ENCODE peak calls at places on chromosomes 1 and 21, in four cellular contexts. R, V, A and B are unnamed samples.
A peak's percentile ranks its signal among the peaks of the same experiment; 100 is the strongest.

GRCh38 chr1:230972855-230973271 is 5.8 kb downstream of the TTC13 start:
- DNase-seq in A (no peak), R (no peak), V (no peak), B (no peak)

GRCh38 chr1:219514728-219515127 is 98.2 kb downstream of the ZC3H11B start:
- DNase-seq in V (no peak), R (no peak), A (peak; percentile 50), B (no peak)

GRCh38 chr21:45420623-45421041 is 15.7 kb downstream of the COL18A1 start:
- DNase-seq in A (no peak), V (no peak), R (no peak), B (no peak)

GRCh38 chr1:110228853-110229252 is 18.7 kb downstream of the KCNC4 start:
- DNase-seq in R (no peak), V (no peak), A (no peak), B (no peak)

GRCh38 chr1:223765036-223765718 is 52.8 kb downstream of the CAPN2 start:
- DNase-seq in R (no peak), A (peak; percentile 41), V (no peak), B (no peak)

GRCh38 chr1:116855220-116855619 is 54.5 kb upstream of the PTGFRN start:
- DNase-seq in A (peak; percentile 61), V (no peak), R (no peak), B (no peak)

GRCh38 chr1:94543893-94544635 is 2.5 kb upstream of the F3 start:
- DNase-seq in A (peak; percentile 59), V (no peak), R (no peak), B (no peak)

GRCh38 chr1:164709108-164709507 is 150.1 kb downstream of the PBX1 start:
- DNase-seq in V (no peak), R (no peak), A (no peak), B (no peak)

GRCh38 chr1:205913451-205914204 is 29.6 kb downstream of the SLC26A9 start:
- DNase-seq in V (no peak), A (peak; percentile 93), R (no peak), B (no peak)

GRCh38 chr1:10724948-10725852 is 71.2 kb downstream of the CASZ1 start:
- DNase-seq in R (peak; percentile 72), A (peak; percentile 58), V (peak; percentile 52), B (no peak)

GRCh38 chr1:21267191-21268077 is 22.8 kb downstream of the ECE1 start:
- DNase-seq in A (no peak), R (no peak), V (no peak), B (no peak)

GRCh38 chr1:200535605-200536004 is 84.9 kb downstream of the KIF14 start:
- DNase-seq in R (no peak), A (no peak), V (no peak), B (no peak)

GRCh38 chr1:199009447-199009846 is 370.6 kb downstream of the PTPRC start:
- DNase-seq in R (no peak), A (no peak), V (no peak), B (no peak)

GRCh38 chr1:1938276-1938573 is 19.1 kb upstream of the TMEM52 start:
- DNase-seq in A (no peak), V (no peak), R (no peak), B (no peak)

GRCh38 chr1:109919271-109919670 is 8.6 kb downstream of the CSF1 start:
- DNase-seq in V (no peak), A (no peak), R (no peak), B (no peak)

GRCh38 chr1:222043444-222044292 is 301.8 kb upstream of the DUSP10 start:
- DNase-seq in V (peak; percentile 95), A (peak; percentile 97), R (no peak), B (no peak)

GRCh38 chr1:43936470-43937151 is 3.0 kb downstream of the ARTN start:
- DNase-seq in V (no peak), A (peak; percentile 35), R (no peak), B (peak; percentile 43)

GRCh38 chr1:153292740-153293479 is 19.8 kb downstream of the PGLYRP3 start:
- DNase-seq in V (no peak), R (no peak), A (no peak), B (no peak)
- TF ChIP-seq CTCF in V (no peak), R (no peak), A (no peak), B (no peak)

DNA sequence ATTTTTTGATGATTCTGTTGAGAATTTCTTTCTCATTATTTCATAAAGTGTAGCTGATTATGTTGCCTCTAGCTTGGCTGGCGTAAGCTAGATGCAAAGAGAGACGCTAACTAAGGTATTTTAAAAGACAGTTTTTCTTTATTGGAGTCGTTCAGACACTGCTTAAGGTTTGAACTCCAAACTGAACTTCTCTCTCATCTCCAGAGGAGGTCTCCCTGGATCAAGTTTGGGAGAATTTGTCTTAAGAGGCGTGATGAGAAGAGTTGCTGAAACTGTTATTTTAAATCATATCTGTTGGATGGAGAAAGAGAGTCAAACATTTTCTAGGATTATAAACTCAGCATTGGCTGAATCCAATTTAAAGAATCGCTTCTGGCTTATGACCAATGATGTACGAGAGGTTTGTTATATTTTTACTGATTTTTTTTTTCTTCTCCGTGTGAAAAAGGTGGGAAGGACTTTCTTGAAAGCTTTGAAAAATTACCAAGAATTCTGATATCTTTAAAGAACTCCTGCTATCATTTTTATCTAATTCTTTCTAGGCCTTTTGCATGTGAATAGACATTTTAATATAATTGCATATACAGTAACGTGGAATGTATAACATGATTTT is 34.0 kb downstream of the MAP3K7CL start:
- DNase-seq in A (peak; percentile 92), V (peak; percentile 60), R (no peak), B (no peak)
- TF ChIP-seq CTCF in A (peak; percentile 73), V (peak; percentile 86), R (peak; percentile 71), B (peak; percentile 72)

GRCh38 chr1:234924450-234925355 is 203.9 kb downstream of the TOMM20 start:
- DNase-seq in R (no peak), A (no peak), V (no peak), B (no peak)
- TF ChIP-seq CTCF in R (no peak), A (no peak), V (no peak), B (no peak)

DNA sequence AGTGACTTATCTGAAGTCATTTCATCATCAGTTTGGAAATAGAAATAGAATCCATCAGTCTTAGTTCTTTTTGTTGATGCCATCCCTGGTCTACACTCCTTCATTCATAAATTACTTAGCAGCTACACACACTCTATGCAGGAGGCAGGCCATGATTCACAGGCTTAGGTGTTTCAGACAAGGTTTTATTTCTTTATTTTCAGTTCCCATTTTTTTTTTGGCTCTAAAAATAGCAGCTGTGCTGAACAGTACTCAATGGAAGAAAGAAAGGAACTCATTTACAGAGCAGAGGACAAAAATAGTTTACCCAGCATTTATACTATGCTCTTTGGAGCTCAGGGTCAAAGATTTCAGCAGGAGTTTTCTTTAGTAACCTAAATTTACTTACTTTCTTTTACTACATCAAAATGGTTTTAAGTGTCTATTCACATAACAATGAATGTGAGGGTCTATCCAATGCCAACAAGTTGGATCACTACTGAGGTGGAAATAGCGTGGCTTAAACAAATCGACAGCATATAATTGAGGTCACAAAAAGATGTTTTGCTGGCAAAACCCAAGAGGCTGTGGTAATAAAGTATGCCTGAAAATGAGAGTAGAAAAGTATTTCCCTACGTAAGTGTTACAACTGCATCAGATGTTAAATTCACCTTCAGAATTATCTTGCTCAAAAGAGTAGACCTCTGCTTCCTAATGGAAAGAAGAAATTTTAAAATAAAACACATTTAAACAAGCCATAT is 7.7 kb downstream of the KRTAP19-8 start:
- DNase-seq in A (no peak), V (no peak), R (no peak), B (no peak)
- TF ChIP-seq CTCF in A (no peak), V (no peak), R (no peak), B (no peak)

DNA sequence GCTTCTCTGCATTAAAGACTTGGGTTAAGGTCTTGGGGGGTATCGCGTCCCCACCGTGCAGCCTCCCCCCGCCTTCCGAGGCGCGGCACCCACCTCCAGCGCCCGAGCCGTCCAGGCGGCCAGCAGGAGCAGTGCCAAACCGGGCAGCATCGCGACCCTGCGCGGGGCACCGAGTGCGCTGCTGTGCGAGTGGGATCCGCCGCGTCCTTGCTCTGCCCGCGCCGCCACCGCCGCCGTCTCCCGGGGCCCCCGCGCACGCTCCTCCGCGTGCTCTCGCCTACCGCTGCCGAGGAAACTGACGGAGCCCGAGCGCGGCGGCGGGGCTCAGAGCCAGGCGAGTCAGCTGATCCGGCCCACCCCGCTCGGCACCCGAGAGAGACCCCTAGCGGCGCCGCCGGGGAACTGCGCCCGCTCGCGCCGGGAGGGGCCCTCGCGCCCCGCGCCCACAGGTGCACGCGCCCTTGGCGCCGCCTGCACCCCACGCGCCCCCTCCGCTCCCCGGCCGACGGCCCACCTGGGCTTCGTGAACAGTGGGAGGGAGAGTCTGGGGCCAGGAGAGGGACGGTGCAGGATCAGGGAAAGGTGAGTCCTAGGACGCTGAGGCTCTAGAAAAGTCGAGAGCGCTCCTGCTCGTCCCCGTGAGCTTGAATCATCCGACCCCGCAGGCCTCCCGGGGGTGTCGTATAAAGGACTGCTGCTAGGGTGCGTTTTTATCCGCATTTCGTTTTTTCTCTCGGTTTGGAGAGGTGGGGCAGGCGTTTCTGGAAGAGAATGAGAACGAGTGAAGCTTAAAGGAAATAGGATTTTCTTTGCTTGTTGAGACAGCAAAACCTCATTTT is at the start of gene APP:
- DNase-seq in V (no peak), R (peak; percentile 87), A (peak; percentile 81), B (peak; percentile 89)
- TF ChIP-seq CTCF in V (peak; percentile 61), R (no peak), A (peak; percentile 47), B (peak; percentile 98)

GRCh38 chr1:177209357-177209756 is 38.6 kb downstream of the BRINP2 start:
- DNase-seq in R (peak; percentile 53), V (peak; percentile 100), A (peak; percentile 98), B (no peak)
- TF ChIP-seq CTCF in R (no peak), V (no peak), A (no peak), B (no peak)